ENCODE peak calls at places on chromosomes 16 and 17, in seven cellular contexts. G, M, K, Q, C, S and H are unnamed samples.

GRCh38 chr16:50603206-50604064 is 55.2 kb downstream of the NKD1 start:
- DNase-seq in G (peak), M (peak), S (no peak), C (no peak), Q (peak), K (no peak), H (peak)

GRCh38 chr16:11258553-11259287 is 2.7 kb upstream of the SOCS1 start:
- DNase-seq in Q (peak), M (no peak), S (peak), G (peak), C (peak), K (peak), H (no peak)

GRCh38 chr17:30244853-30245385 is 9.4 kb upstream of the SLC6A4 start:
- DNase-seq in Q (no peak), G (no peak), K (peak), S (no peak), M (peak), C (no peak), H (no peak)

GRCh38 chr16:89828870-89829629 is 775 bp downstream of the SPIRE2 start:
- DNase-seq in K (no peak), Q (no peak), M (no peak), S (no peak), G (no peak), C (no peak), H (no peak)

GRCh38 chr16:56513972-56514371 is 5.9 kb downstream of the BBS2 start:
- DNase-seq in G (peak), K (no peak), Q (no peak), S (peak), M (peak), C (no peak), H (peak)

GRCh38 chr17:82662711-82663261 is 14.5 kb upstream of the WDR45B start:
- DNase-seq in G (no peak), Q (no peak), M (no peak), S (no peak), K (peak), C (peak), H (no peak)

GRCh38 chr17:72518810-72519597 is 398.2 kb downstream of the SOX9 start:
- DNase-seq in S (peak), Q (no peak), M (no peak), G (no peak), C (no peak), K (no peak), H (no peak)

GRCh38 chr17:56821847-56822534 is 11.7 kb downstream of the C17orf67 start:
- DNase-seq in Q (no peak), M (no peak), C (no peak), G (no peak), K (no peak), S (no peak), H (no peak)

GRCh38 chr17:12831839-12832238 is 42.5 kb downstream of the ARHGAP44 start:
- DNase-seq in C (no peak), Q (no peak), S (no peak), G (no peak), M (no peak), K (no peak), H (no peak)

GRCh38 chr17:41800601-41801373 is 11.0 kb downstream of the P3H4 start:
- DNase-seq in G (peak), K (no peak), S (peak), C (no peak), Q (no peak), M (peak), H (no peak)

GRCh38 chr16:23392223-23392600 is 60.8 kb downstream of the COG7 start:
- DNase-seq in S (no peak), M (no peak), K (no peak), Q (no peak), G (no peak), C (no peak), H (no peak)

GRCh38 chr16:2776500-2777139 is 460 bp downstream of the ELOB start:
- DNase-seq in G (no peak), S (no peak), Q (no peak), K (peak), M (no peak), C (no peak), H (no peak)

GRCh38 chr17:57484081-57484666 is 227.9 kb downstream of the MSI2 start:
- DNase-seq in K (no peak), Q (no peak), C (no peak), S (no peak), G (no peak), M (peak), H (no peak)

GRCh38 chr16:30185141-30185682 is 1.8 kb downstream of the CORO1A start:
- DNase-seq in G (no peak), K (peak), M (no peak), S (no peak), C (peak), Q (no peak), H (no peak)

GRCh38 chr17:80036715-80037477 is 454 bp downstream of the CCDC40 start:
- DNase-seq in G (no peak), C (peak), K (peak), M (no peak), Q (peak), S (no peak), H (no peak)

DNA sequence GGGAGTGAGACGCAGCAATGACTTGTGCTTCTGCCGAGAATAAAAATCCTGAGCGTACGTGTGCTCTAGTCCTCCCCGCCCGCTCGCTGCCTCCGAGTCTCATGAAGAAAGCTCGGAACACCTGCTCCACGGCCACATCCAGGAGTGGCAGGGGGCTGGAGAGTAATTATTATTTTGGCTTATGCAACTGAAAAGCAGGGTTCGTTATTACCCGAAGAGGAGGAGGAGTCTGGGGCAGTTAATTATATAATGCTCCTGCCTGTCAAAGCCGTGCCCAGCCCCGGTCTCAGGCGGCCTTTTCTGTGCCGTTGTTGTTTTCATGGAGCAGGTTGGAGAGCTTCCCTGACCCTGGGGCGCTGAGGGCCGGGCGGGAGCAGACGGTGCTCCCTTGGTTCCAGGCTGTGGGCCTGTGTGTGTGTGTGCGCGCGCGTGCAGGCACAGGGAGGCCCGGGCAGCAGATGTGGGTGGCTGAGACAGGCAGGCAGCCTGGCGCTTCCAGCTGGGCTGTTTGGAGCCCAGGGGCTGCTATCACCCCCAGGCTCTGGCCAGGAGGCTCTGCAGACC is 2.3 kb downstream of the JPH3 start:
- DNase-seq in M (no peak), S (no peak), K (no peak), Q (no peak), C (no peak), G (no peak), H (no peak)
- H3K4me3 ChIP-seq in M (no peak), S (no peak), K (no peak), Q (no peak), C (no peak), G (no peak), H (no peak)

GRCh38 chr17:81063488-81064093 is 28.6 kb downstream of the BAIAP2 start:
- DNase-seq in C (no peak), S (no peak), Q (no peak), M (no peak), K (no peak), G (no peak), H (no peak)

GRCh38 chr17:81066072-81066471 is 31.1 kb downstream of the BAIAP2 start:
- DNase-seq in C (no peak), Q (no peak), G (no peak), K (no peak), M (no peak), S (peak), H (no peak)

GRCh38 chr17:81065500-81065899 is 30.5 kb downstream of the BAIAP2 start:
- DNase-seq in S (peak), C (no peak), G (no peak), M (no peak), K (no peak), Q (no peak), H (no peak)

GRCh38 chr17:81066771-81067315 is 31.9 kb downstream of the BAIAP2 start:
- DNase-seq in S (no peak), G (no peak), Q (no peak), K (no peak), M (no peak), C (no peak), H (no peak)

DNA sequence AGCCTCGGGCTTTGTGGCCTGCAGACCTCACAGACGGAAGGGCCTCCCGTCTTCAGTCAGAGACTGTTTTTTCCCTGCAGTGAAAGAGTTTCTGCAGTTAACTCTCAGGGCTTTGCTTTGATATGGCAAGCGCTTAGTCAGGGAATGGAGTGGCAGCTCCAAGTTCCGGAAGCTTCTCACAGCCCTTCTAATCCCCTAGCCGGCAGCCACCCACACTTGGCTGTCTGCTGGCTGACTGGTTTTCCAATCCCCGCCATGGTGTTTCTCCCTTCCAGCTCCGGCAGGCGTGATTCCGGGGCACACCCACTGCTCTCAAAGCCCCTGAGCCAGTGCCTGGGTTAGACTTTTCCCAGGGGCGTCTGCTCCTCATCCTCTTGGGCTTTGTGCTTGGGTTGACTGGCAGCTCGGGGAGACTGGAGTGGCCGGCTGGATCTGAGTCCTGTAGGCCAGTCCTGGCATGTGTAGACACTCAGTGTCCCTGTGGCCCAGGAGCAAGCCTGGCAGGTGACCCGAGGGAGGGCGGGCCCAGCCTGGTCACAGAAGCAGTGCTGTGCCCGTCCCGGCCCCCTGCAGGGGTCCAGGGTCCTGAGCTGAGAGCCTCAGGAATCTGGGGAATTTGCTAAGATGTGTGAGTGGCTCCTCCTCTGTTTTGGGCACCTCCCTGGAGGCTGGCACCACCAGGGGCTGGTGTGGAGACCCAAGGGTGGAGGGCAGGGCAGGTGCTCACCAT is 30.0 kb downstream of the BAIAP2 start:
- DNase-seq in M (peak), K (no peak), S (peak), C (no peak), Q (no peak), G (no peak), H (no peak)
- TF ChIP-seq CTCF in M (no peak), K (no peak), S (no peak), C (no peak), Q (no peak), G (no peak), H (no peak)

GRCh38 chr17:18626152-18626870 is 17.9 kb downstream of the TBC1D28 start:
- DNase-seq in K (no peak), Q (no peak), M (no peak), G (no peak), S (no peak), C (no peak), H (no peak)
- H3K4me3 ChIP-seq in K (peak), Q (no peak), M (no peak), G (no peak), S (no peak), C (peak), H (no peak)

DNA sequence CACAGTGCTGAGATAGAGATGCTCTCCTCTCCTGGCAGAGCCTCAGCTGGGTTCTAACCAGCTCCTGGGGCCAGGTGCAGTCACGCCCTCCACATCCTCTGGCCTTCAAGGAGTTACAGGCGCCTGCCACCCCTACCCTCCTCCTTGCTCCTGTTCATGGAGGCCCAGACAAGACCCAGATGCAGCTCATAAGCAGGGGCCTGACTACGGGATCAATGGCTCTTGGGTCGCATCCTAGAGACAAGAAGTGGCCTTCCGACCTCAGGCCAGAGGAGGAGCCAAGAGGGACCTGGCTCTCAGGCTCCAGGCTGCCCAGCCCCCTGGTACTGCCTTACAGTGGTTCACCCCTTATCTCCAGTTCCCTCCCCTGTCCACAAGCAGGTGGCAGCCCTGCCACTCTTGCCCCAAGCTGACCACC is 23.0 kb downstream of the ARHGAP27 start:
- DNase-seq in M (no peak), K (peak), Q (no peak), G (no peak), S (no peak), C (no peak), H (no peak)
- TF ChIP-seq CTCF in M (no peak), K (no peak), Q (no peak), G (no peak), S (no peak), C (no peak), H (no peak)